ENCODE peak calls at places on chromosomes 13 and 19, in ten cellular contexts. One of them, this sample, is unnamed.

GRCh38 chr13:50244913-50245574 is 229.8 kb downstream of the KCNRG start:
- DNase-seq in activated CD8-positive, alpha-beta memory T cell treated with anti-CD3 and anti-CD28 coated beads, Interleukin-2, amount 50 U/mL, for 48 hours: no peak
- DNase-seq in HCT116: peak
- DNase-seq in erythroblast: peak
- DNase-seq in fibroblast of the conjunctiva: peak
- DNase-seq in activated T-helper 1 cell treated with anti-CD3 and anti-CD28 coated beads, Interleukin-12 subunit alpha, Interleukin-12 subunit beta, Interleukin-2, Interleukin-4 antibody, amounts not matched to agents 30 ng/mL and 10 ng/mL and 1 ng/mL, durations not matched to agents 14 hours and 24 hours and 36 hours: peak
- DNase-seq in effector memory CD4-positive, alpha-beta T cell: peak
- DNase-seq in C1 segment of cervical spinal cord: no peak
- DNase-seq in HL-60: no peak
- DNase-seq in AG20443: peak
- DNase-seq in this sample: no peak

GRCh38 chr13:44755872-44756271 is 179.7 kb upstream of the TSC22D1 start:
- DNase-seq in activated CD8-positive, alpha-beta memory T cell treated with anti-CD3 and anti-CD28 coated beads, Interleukin-2, amount 50 U/mL, for 48 hours: no peak
- DNase-seq in HCT116: no peak
- DNase-seq in erythroblast: no peak
- DNase-seq in fibroblast of the conjunctiva: no peak
- DNase-seq in activated T-helper 1 cell treated with anti-CD3 and anti-CD28 coated beads, Interleukin-12 subunit alpha, Interleukin-12 subunit beta, Interleukin-2, Interleukin-4 antibody, amounts not matched to agents 30 ng/mL and 10 ng/mL and 1 ng/mL, durations not matched to agents 14 hours and 24 hours and 36 hours: no peak
- DNase-seq in effector memory CD4-positive, alpha-beta T cell: no peak
- DNase-seq in C1 segment of cervical spinal cord: no peak
- DNase-seq in HL-60: no peak
- DNase-seq in AG20443: peak
- DNase-seq in this sample: no peak

GRCh38 chr13:67224148-67224846 is 5.8 kb downstream of the PCDH9 start:
- DNase-seq in activated CD8-positive, alpha-beta memory T cell treated with anti-CD3 and anti-CD28 coated beads, Interleukin-2, amount 50 U/mL, for 48 hours: peak
- DNase-seq in HCT116: peak
- DNase-seq in erythroblast: peak
- DNase-seq in fibroblast of the conjunctiva: peak
- DNase-seq in activated T-helper 1 cell treated with anti-CD3 and anti-CD28 coated beads, Interleukin-12 subunit alpha, Interleukin-12 subunit beta, Interleukin-2, Interleukin-4 antibody, amounts not matched to agents 30 ng/mL and 10 ng/mL and 1 ng/mL, durations not matched to agents 14 hours and 24 hours and 36 hours: no peak
- DNase-seq in effector memory CD4-positive, alpha-beta T cell: no peak
- DNase-seq in C1 segment of cervical spinal cord: peak
- DNase-seq in HL-60: peak
- DNase-seq in AG20443: peak
- DNase-seq in this sample: peak

GRCh38 chr19:38958301-38958700 is 17.2 kb downstream of the FBXO17 start:
- DNase-seq in activated CD8-positive, alpha-beta memory T cell treated with anti-CD3 and anti-CD28 coated beads, Interleukin-2, amount 50 U/mL, for 48 hours: no peak
- DNase-seq in HCT116: no peak
- DNase-seq in erythroblast: no peak
- DNase-seq in fibroblast of the conjunctiva: no peak
- DNase-seq in activated T-helper 1 cell treated with anti-CD3 and anti-CD28 coated beads, Interleukin-12 subunit alpha, Interleukin-12 subunit beta, Interleukin-2, Interleukin-4 antibody, amounts not matched to agents 30 ng/mL and 10 ng/mL and 1 ng/mL, durations not matched to agents 14 hours and 24 hours and 36 hours: no peak
- DNase-seq in effector memory CD4-positive, alpha-beta T cell: no peak
- DNase-seq in C1 segment of cervical spinal cord: no peak
- DNase-seq in HL-60: no peak
- DNase-seq in AG20443: no peak
- DNase-seq in this sample: no peak

GRCh38 chr13:53068841-53069520 is 40.4 kb downstream of the OLFM4 start:
- DNase-seq in activated CD8-positive, alpha-beta memory T cell treated with anti-CD3 and anti-CD28 coated beads, Interleukin-2, amount 50 U/mL, for 48 hours: no peak
- DNase-seq in HCT116: no peak
- DNase-seq in erythroblast: no peak
- DNase-seq in fibroblast of the conjunctiva: no peak
- DNase-seq in activated T-helper 1 cell treated with anti-CD3 and anti-CD28 coated beads, Interleukin-12 subunit alpha, Interleukin-12 subunit beta, Interleukin-2, Interleukin-4 antibody, amounts not matched to agents 30 ng/mL and 10 ng/mL and 1 ng/mL, durations not matched to agents 14 hours and 24 hours and 36 hours: no peak
- DNase-seq in effector memory CD4-positive, alpha-beta T cell: no peak
- DNase-seq in C1 segment of cervical spinal cord: no peak
- DNase-seq in HL-60: no peak
- DNase-seq in AG20443: no peak
- DNase-seq in this sample: no peak

GRCh38 chr13:67351915-67352314 is 121.8 kb upstream of the PCDH9 start:
- DNase-seq in activated CD8-positive, alpha-beta memory T cell treated with anti-CD3 and anti-CD28 coated beads, Interleukin-2, amount 50 U/mL, for 48 hours: no peak
- DNase-seq in HCT116: no peak
- DNase-seq in erythroblast: no peak
- DNase-seq in fibroblast of the conjunctiva: no peak
- DNase-seq in activated T-helper 1 cell treated with anti-CD3 and anti-CD28 coated beads, Interleukin-12 subunit alpha, Interleukin-12 subunit beta, Interleukin-2, Interleukin-4 antibody, amounts not matched to agents 30 ng/mL and 10 ng/mL and 1 ng/mL, durations not matched to agents 14 hours and 24 hours and 36 hours: no peak
- DNase-seq in effector memory CD4-positive, alpha-beta T cell: no peak
- DNase-seq in C1 segment of cervical spinal cord: no peak
- DNase-seq in HL-60: no peak
- DNase-seq in AG20443: no peak
- DNase-seq in this sample: no peak

GRCh38 chr13:41802684-41803554 is 158.0 kb downstream of the VWA8 start:
- DNase-seq in activated CD8-positive, alpha-beta memory T cell treated with anti-CD3 and anti-CD28 coated beads, Interleukin-2, amount 50 U/mL, for 48 hours: no peak
- DNase-seq in HCT116: no peak
- DNase-seq in erythroblast: no peak
- DNase-seq in fibroblast of the conjunctiva: no peak
- DNase-seq in activated T-helper 1 cell treated with anti-CD3 and anti-CD28 coated beads, Interleukin-12 subunit alpha, Interleukin-12 subunit beta, Interleukin-2, Interleukin-4 antibody, amounts not matched to agents 30 ng/mL and 10 ng/mL and 1 ng/mL, durations not matched to agents 14 hours and 24 hours and 36 hours: no peak
- DNase-seq in effector memory CD4-positive, alpha-beta T cell: no peak
- DNase-seq in C1 segment of cervical spinal cord: no peak
- DNase-seq in HL-60: no peak
- DNase-seq in AG20443: peak
- DNase-seq in this sample: no peak

GRCh38 chr19:56827708-56828107 is 12.8 kb downstream of the PEG3 start:
- DNase-seq in activated CD8-positive, alpha-beta memory T cell treated with anti-CD3 and anti-CD28 coated beads, Interleukin-2, amount 50 U/mL, for 48 hours: no peak
- DNase-seq in HCT116: no peak
- DNase-seq in erythroblast: no peak
- DNase-seq in fibroblast of the conjunctiva: no peak
- DNase-seq in activated T-helper 1 cell treated with anti-CD3 and anti-CD28 coated beads, Interleukin-12 subunit alpha, Interleukin-12 subunit beta, Interleukin-2, Interleukin-4 antibody, amounts not matched to agents 30 ng/mL and 10 ng/mL and 1 ng/mL, durations not matched to agents 14 hours and 24 hours and 36 hours: no peak
- DNase-seq in effector memory CD4-positive, alpha-beta T cell: no peak
- DNase-seq in C1 segment of cervical spinal cord: no peak
- DNase-seq in HL-60: no peak
- DNase-seq in AG20443: no peak
- DNase-seq in this sample: no peak

GRCh38 chr13:66225071-66225470 is 1005.1 kb downstream of the PCDH9 start:
- DNase-seq in activated CD8-positive, alpha-beta memory T cell treated with anti-CD3 and anti-CD28 coated beads, Interleukin-2, amount 50 U/mL, for 48 hours: no peak
- DNase-seq in HCT116: no peak
- DNase-seq in erythroblast: no peak
- DNase-seq in fibroblast of the conjunctiva: no peak
- DNase-seq in activated T-helper 1 cell treated with anti-CD3 and anti-CD28 coated beads, Interleukin-12 subunit alpha, Interleukin-12 subunit beta, Interleukin-2, Interleukin-4 antibody, amounts not matched to agents 30 ng/mL and 10 ng/mL and 1 ng/mL, durations not matched to agents 14 hours and 24 hours and 36 hours: no peak
- DNase-seq in effector memory CD4-positive, alpha-beta T cell: no peak
- DNase-seq in C1 segment of cervical spinal cord: no peak
- DNase-seq in HL-60: peak
- DNase-seq in AG20443: no peak
- DNase-seq in this sample: no peak

GRCh38 chr19:38793186-38793585 is 4.2 kb downstream of the LGALS7B start:
- DNase-seq in activated CD8-positive, alpha-beta memory T cell treated with anti-CD3 and anti-CD28 coated beads, Interleukin-2, amount 50 U/mL, for 48 hours: no peak
- DNase-seq in HCT116: no peak
- DNase-seq in erythroblast: no peak
- DNase-seq in fibroblast of the conjunctiva: peak
- DNase-seq in activated T-helper 1 cell treated with anti-CD3 and anti-CD28 coated beads, Interleukin-12 subunit alpha, Interleukin-12 subunit beta, Interleukin-2, Interleukin-4 antibody, amounts not matched to agents 30 ng/mL and 10 ng/mL and 1 ng/mL, durations not matched to agents 14 hours and 24 hours and 36 hours: no peak
- DNase-seq in effector memory CD4-positive, alpha-beta T cell: no peak
- DNase-seq in C1 segment of cervical spinal cord: no peak
- DNase-seq in HL-60: no peak
- DNase-seq in AG20443: no peak
- DNase-seq in this sample: no peak

GRCh38 chr13:33069365-33069764 is 53.1 kb downstream of the KL start:
- DNase-seq in activated CD8-positive, alpha-beta memory T cell treated with anti-CD3 and anti-CD28 coated beads, Interleukin-2, amount 50 U/mL, for 48 hours: no peak
- DNase-seq in HCT116: no peak
- DNase-seq in erythroblast: peak
- DNase-seq in fibroblast of the conjunctiva: no peak
- DNase-seq in activated T-helper 1 cell treated with anti-CD3 and anti-CD28 coated beads, Interleukin-12 subunit alpha, Interleukin-12 subunit beta, Interleukin-2, Interleukin-4 antibody, amounts not matched to agents 30 ng/mL and 10 ng/mL and 1 ng/mL, durations not matched to agents 14 hours and 24 hours and 36 hours: no peak
- DNase-seq in effector memory CD4-positive, alpha-beta T cell: no peak
- DNase-seq in C1 segment of cervical spinal cord: no peak
- DNase-seq in HL-60: no peak
- DNase-seq in AG20443: no peak
- DNase-seq in this sample: no peak

GRCh38 chr19:16143399-16144215 is at the start of gene HSH2D:
- DNase-seq in activated CD8-positive, alpha-beta memory T cell treated with anti-CD3 and anti-CD28 coated beads, Interleukin-2, amount 50 U/mL, for 48 hours: peak
- DNase-seq in HCT116: peak
- DNase-seq in erythroblast: no peak
- DNase-seq in fibroblast of the conjunctiva: no peak
- DNase-seq in activated T-helper 1 cell treated with anti-CD3 and anti-CD28 coated beads, Interleukin-12 subunit alpha, Interleukin-12 subunit beta, Interleukin-2, Interleukin-4 antibody, amounts not matched to agents 30 ng/mL and 10 ng/mL and 1 ng/mL, durations not matched to agents 14 hours and 24 hours and 36 hours: peak
- DNase-seq in effector memory CD4-positive, alpha-beta T cell: peak
- DNase-seq in C1 segment of cervical spinal cord: no peak
- DNase-seq in HL-60: peak
- DNase-seq in AG20443: no peak
- DNase-seq in this sample: no peak

GRCh38 chr13:111178417-111178816 is 63.3 kb downstream of the ARHGEF7 start:
- DNase-seq in activated CD8-positive, alpha-beta memory T cell treated with anti-CD3 and anti-CD28 coated beads, Interleukin-2, amount 50 U/mL, for 48 hours: no peak
- DNase-seq in HCT116: no peak
- DNase-seq in erythroblast: no peak
- DNase-seq in fibroblast of the conjunctiva: no peak
- DNase-seq in activated T-helper 1 cell treated with anti-CD3 and anti-CD28 coated beads, Interleukin-12 subunit alpha, Interleukin-12 subunit beta, Interleukin-2, Interleukin-4 antibody, amounts not matched to agents 30 ng/mL and 10 ng/mL and 1 ng/mL, durations not matched to agents 14 hours and 24 hours and 36 hours: no peak
- DNase-seq in effector memory CD4-positive, alpha-beta T cell: no peak
- DNase-seq in C1 segment of cervical spinal cord: no peak
- DNase-seq in HL-60: no peak
- DNase-seq in AG20443: no peak
- DNase-seq in this sample: no peak

This sample was measured in caudate nucleus.